ENCODE peak calls at places on chromosomes 7 and 10, in eight cellular contexts. F, X, C, K, U, Z, G and H are unnamed samples.

GRCh38 chr10:118990326-118990725 is 39.2 kb upstream of the NANOS1 start:
- DNase-seq in U (no peak), Z (no peak), F (no peak), G (no peak), K (no peak), X (no peak), C (no peak), H (no peak)

GRCh38 chr7:43766564-43766963 is 8.1 kb downstream of the BLVRA start:
- DNase-seq in X (no peak), F (no peak), C (no peak), K (no peak), U (no peak), G (no peak), Z (no peak), H (no peak)

GRCh38 chr7:108079291-108080057 is 50.7 kb downstream of the LAMB4 start:
- DNase-seq in U (no peak), G (peak), X (peak), F (no peak), Z (peak), K (no peak), C (peak), H (no peak)

GRCh38 chr10:91220954-91221696 is 662 bp downstream of the PCGF5 start:
- DNase-seq in K (no peak), F (peak), X (peak), G (peak), Z (peak), C (no peak), U (peak), H (peak)

GRCh38 chr10:33860994-33861393 is 526.5 kb upstream of the NRP1 start:
- DNase-seq in C (no peak), X (no peak), U (no peak), K (no peak), Z (no peak), G (no peak), F (no peak), H (no peak)

GRCh38 chr7:39700932-39701331 is 77.6 kb downstream of the RALA start:
- DNase-seq in G (peak), X (no peak), U (no peak), F (no peak), Z (no peak), K (no peak), C (no peak), H (no peak)

GRCh38 chr7:116122972-116123595 is 87.3 kb upstream of the TES start:
- DNase-seq in K (no peak), U (no peak), Z (peak), C (no peak), F (no peak), X (peak), G (no peak), H (peak)

GRCh38 chr10:52454476-52454875 is 140.4 kb downstream of the DKK1 start:
- DNase-seq in K (no peak), C (no peak), X (no peak), F (no peak), Z (no peak), G (no peak), U (no peak), H (no peak)

GRCh38 chr7:140540142-140540777 is 61.0 kb upstream of the MKRN1 start:
- DNase-seq in Z (no peak), K (no peak), X (no peak), U (no peak), C (no peak), F (no peak), G (no peak), H (no peak)

GRCh38 chr10:114482915-114483314 is 78.6 kb upstream of the AFAP1L2 start:
- DNase-seq in C (no peak), F (no peak), G (no peak), U (no peak), X (no peak), K (no peak), Z (no peak), H (no peak)

GRCh38 chr10:27020243-27020642 is 80.1 kb downstream of the ANKRD26 start:
- DNase-seq in F (no peak), K (no peak), G (no peak), C (no peak), U (no peak), Z (no peak), X (no peak), H (no peak)

GRCh38 chr7:80785961-80786360 is 132.9 kb downstream of the SEMA3C start:
- DNase-seq in Z (no peak), G (no peak), K (no peak), F (no peak), X (no peak), U (no peak), C (no peak), H (no peak)

GRCh38 chr7:141754939-141755338 is 9.0 kb upstream of the TAS2R3 start:
- DNase-seq in X (peak), Z (peak), C (no peak), U (no peak), G (no peak), F (no peak), K (no peak), H (peak)

GRCh38 chr10:110437761-110438341 is 59.9 kb upstream of the DUSP5 start:
- DNase-seq in X (no peak), U (no peak), K (no peak), F (no peak), Z (no peak), G (peak), C (no peak), H (no peak)